ENCODE peak calls at places on chromosomes 5 and 9, in seven cellular contexts. R is fibroblast of lung, W is stomach, B is NT2/D1, Y is HCT116, I is neural progenitor cell, X is A549. K is an unnamed sample.
A peak's percentile ranks its signal among the peaks of the same experiment; 100 is the strongest.

GRCh38 chr9:89421595-89421994 is 76.3 kb downstream of the SEMA4D start:
- DNase-seq in X (no peak), R (no peak), Y (no peak), I (no peak), W (no peak), B (no peak), K (no peak)

GRCh38 chr9:124126571-124127289 is 115.2 kb downstream of the LHX2 start:
- DNase-seq in R (peak; percentile 69), W (peak; percentile 83), Y (peak; percentile 60), X (peak; percentile 71), B (peak; percentile 73), I (peak; percentile 82), K (peak; percentile 86)

GRCh38 chr5:67998709-67999251 is 216.8 kb upstream of the PIK3R1 start:
- DNase-seq in B (no peak), X (no peak), R (peak; percentile 53), Y (peak; percentile 64), I (no peak), W (no peak), K (no peak)

GRCh38 chr9:132857601-132858342 is 20.3 kb downstream of the AK8 start:
- DNase-seq in W (no peak), X (no peak), Y (peak; percentile 26), I (peak; percentile 62), R (peak; percentile 40), B (no peak), K (no peak)

GRCh38 chr5:32326216-32326772 is 13.6 kb upstream of the MTMR12 start:
- DNase-seq in Y (peak; percentile 22), R (peak; percentile 19), W (no peak), B (no peak), I (no peak), X (no peak), K (no peak)

GRCh38 chr5:118956727-118957126 is 31.6 kb downstream of the DTWD2 start:
- DNase-seq in X (peak; percentile 9), W (no peak), R (peak; percentile 62), I (no peak), Y (no peak), B (no peak), K (peak; percentile 48)

GRCh38 chr5:103393131-103393754 is 134.7 kb downstream of the MACIR start:
- DNase-seq in Y (no peak), B (peak; percentile 20), R (peak; percentile 8), X (no peak), I (peak; percentile 67), W (no peak), K (no peak)

GRCh38 chr9:131258186-131258585 is 18.1 kb downstream of the FAM78A start:
- DNase-seq in W (no peak), B (no peak), R (no peak), I (no peak), Y (no peak), X (no peak), K (no peak)

GRCh38 chr9:114271556-114272510 is 51.1 kb upstream of the ORM1 start:
- DNase-seq in I (peak; percentile 65), W (no peak), Y (peak; percentile 28), X (no peak), B (no peak), R (peak; percentile 72), K (no peak)

GRCh38 chr5:102690910-102691309 is 64.2 kb upstream of the PAM start:
- DNase-seq in W (no peak), X (no peak), I (no peak), R (no peak), Y (no peak), B (no peak), K (no peak)

GRCh38 chr5:125439243-125439642 is 692.8 kb upstream of the ZNF608 start:
- DNase-seq in B (no peak), R (no peak), W (no peak), X (no peak), Y (no peak), I (no peak), K (no peak)
- H3K9me3 ChIP-seq in B (no peaks in the 10 kb centered on the region), R (no peaks in the 10 kb centered on the region), W (peaks cover 12% of the 10 kb centered on the region), X (peaks cover under 1% of the 10 kb centered on the region), Y (no peaks in the 10 kb centered on the region), I (no peaks in the 10 kb centered on the region), K (peaks cover 3% of the 10 kb centered on the region)

DNA sequence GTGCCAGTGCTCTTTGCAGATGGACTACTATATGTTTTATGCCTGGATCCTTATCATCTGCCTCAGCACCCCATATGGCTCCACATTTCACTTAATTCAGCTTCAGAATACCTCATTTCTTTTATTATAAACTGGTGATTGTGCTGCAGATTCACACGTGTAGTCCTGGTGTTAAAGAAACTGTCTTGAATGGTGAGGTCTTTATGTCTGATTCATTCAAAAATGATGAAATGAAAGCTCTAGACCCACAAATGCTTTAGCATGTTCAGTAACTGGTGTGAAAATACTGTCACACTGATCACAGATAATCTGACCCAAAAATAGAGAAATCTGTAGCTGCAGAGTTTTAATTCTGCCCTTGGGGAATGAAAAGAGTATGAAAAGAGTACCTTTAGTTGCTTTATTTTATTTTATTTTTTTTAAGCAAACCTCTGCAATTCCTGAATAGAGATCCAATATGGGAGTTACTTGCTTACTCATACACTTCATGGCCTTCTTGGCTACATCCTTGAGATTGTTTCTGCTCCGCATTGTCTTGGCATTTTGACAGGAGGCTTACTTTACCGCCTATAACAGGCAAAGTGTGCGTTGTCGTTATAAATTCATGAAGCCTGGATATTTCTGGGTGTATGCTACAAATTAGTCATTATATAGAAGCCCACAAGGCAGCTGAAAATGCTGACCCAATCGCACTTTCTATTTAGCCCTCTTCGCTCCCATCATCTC is 2.7 kb downstream of the RGMB start:
- DNase-seq in I (no peak), B (no peak), Y (no peak), R (peak; percentile 84), W (no peak), X (no peak), K (no peak)
- H3K4me1 ChIP-seq in I (peaks cover 40% of the 10 kb centered on the region), B (peaks cover 6% of the 10 kb centered on the region), Y (peaks cover 19% of the 10 kb centered on the region), R (peaks cover 3% of the 10 kb centered on the region), W (peaks cover 73% of the 10 kb centered on the region), X (peaks cover 22% of the 10 kb centered on the region), K (peaks cover 18% of the 10 kb centered on the region)

GRCh38 chr5:158606228-158606627 is 493.5 kb downstream of the EBF1 start:
- DNase-seq in B (no peak), X (no peak), Y (no peak), R (no peak), I (no peak), W (no peak), K (no peak)

GRCh38 chr5:158601118-158601517 is 498.6 kb downstream of the EBF1 start:
- DNase-seq in X (no peak), I (no peak), R (no peak), W (no peak), B (no peak), Y (no peak), K (no peak)

GRCh38 chr5:158602981-158603380 is 496.7 kb downstream of the EBF1 start:
- DNase-seq in I (no peak), X (no peak), R (no peak), B (no peak), Y (no peak), W (no peak), K (no peak)

GRCh38 chr5:158599132-158599531 is 500.6 kb downstream of the EBF1 start:
- DNase-seq in I (no peak), B (no peak), R (peak; percentile 60), W (no peak), X (no peak), Y (no peak), K (no peak)

DNA sequence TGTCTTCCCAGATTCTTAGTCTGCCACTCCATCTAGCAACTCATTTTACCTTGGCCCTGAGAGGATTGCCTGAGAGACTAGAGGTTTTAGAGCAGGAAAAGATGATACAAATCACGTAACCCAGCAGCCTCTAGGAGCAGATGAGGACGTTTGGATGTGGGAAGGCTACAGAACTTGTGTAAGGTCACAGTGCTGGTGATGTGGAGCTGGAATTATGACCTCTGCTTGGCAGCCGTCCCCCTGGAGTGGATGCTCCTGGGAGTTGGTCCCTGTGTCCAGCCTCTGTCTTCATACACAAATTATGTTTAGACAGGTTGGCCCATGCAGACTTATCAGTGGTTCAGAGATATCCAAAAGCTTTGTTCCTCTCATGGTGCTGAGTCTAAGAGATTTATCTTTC is 499.0 kb downstream of the EBF1 start:
- DNase-seq in R (no peak), I (no peak), X (no peak), B (no peak), Y (no peak), W (no peak), K (no peak)
- H3K9me3 ChIP-seq in R (no peaks in the 10 kb centered on the region), I (no peaks in the 10 kb centered on the region), X (no peaks in the 10 kb centered on the region), B (no peaks in the 10 kb centered on the region), Y (no peaks in the 10 kb centered on the region), W (no peaks in the 10 kb centered on the region), K (no peaks in the 10 kb centered on the region)

GRCh38 chr5:150297236-150297890 is 5.3 kb downstream of the ARSI start:
- DNase-seq in I (no peak), B (no peak), Y (no peak), W (no peak), R (no peak), X (no peak), K (no peak)
- H3K4me1 ChIP-seq in I (peaks cover 45% of the 10 kb centered on the region), B (peaks cover 8% of the 10 kb centered on the region), Y (peaks cover 8% of the 10 kb centered on the region), W (peaks cover 45% of the 10 kb centered on the region), R (peaks cover 32% of the 10 kb centered on the region), X (peaks cover 70% of the 10 kb centered on the region), K (peaks cover 16% of the 10 kb centered on the region)

DNA sequence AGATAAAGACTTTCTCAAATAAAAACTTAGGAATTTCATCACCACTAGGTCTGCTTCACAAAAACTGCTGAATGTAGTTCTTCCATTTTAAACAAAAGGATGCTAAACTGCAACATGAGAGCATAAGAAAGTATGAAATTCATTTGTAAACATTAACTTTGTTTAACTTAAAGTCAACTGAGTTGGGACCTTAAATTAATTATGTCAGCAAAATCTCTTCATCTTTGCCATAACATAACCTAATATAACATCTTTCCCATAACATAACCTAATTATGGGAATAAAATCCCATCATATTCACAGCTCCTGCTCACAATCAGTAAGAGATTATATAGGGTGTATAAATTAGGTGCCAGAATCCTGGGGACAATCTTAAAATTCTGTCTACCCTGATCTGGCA is 78.8 kb upstream of the PCSK5 start:
- DNase-seq in I (no peak), R (no peak), W (no peak), B (no peak), X (no peak), Y (no peak), K (no peak)
- H3K9me3 ChIP-seq in I (peaks cover 6% of the 10 kb centered on the region), R (no peaks in the 10 kb centered on the region), W (peaks cover 53% of the 10 kb centered on the region), B (no peaks in the 10 kb centered on the region), X (peaks cover 3% of the 10 kb centered on the region), Y (no peaks in the 10 kb centered on the region), K (no peaks in the 10 kb centered on the region)

DNA sequence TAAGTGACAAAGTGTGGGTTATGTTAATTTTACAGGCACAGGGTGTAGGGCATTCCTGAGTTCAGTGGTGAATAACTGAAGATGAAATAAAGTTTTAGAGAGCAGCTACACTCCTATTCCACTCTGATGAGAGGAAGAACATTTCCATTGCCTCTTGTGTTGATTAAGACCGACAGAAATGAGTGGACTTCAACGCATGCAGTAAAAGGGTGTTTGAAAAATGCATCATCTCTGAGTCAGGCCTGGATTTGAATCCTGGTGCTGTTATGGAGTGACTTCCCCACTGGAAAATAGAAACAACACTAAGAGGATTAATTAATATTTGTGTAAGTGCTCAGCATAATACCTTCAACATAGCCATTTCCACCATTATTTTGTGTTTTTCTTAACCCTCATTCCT is 86.3 kb downstream of the PRR16 start:
- DNase-seq in R (no peak), X (no peak), B (no peak), W (no peak), I (no peak), Y (no peak), K (no peak)
- H3K4me1 ChIP-seq in R (peaks cover 3% of the 10 kb centered on the region), X (no peaks in the 10 kb centered on the region), B (no peaks in the 10 kb centered on the region), W (no peaks in the 10 kb centered on the region), I (no peaks in the 10 kb centered on the region), Y (no peaks in the 10 kb centered on the region), K (peaks cover 37% of the 10 kb centered on the region)